ENCODE peak calls at places on chromosome 15, in nine cellular contexts. One of them, this sample, is unnamed.

GRCh38 chr15:101657171-101657570 is 5.0 kb upstream of the TM2D3 start:
- DNase-seq in neural crest cell: no peak
- DNase-seq in effector memory CD8-positive, alpha-beta T cell: no peak
- DNase-seq in transverse colon: no peak
- DNase-seq in MM.1S: no peak
- DNase-seq in endothelial cell: no peak
- DNase-seq in nephron progenitor cell: no peak
- DNase-seq in BE2C: no peak
- DNase-seq in lower leg skin: no peak
- DNase-seq in this sample: no peak

GRCh38 chr15:90529008-90529368 is 735 bp upstream of the CRTC3 start:
- DNase-seq in neural crest cell: no peak
- DNase-seq in effector memory CD8-positive, alpha-beta T cell: no peak
- DNase-seq in transverse colon: no peak
- DNase-seq in MM.1S: no peak
- DNase-seq in endothelial cell: no peak
- DNase-seq in nephron progenitor cell: no peak
- DNase-seq in BE2C: no peak
- DNase-seq in lower leg skin: peak
- DNase-seq in this sample: no peak

GRCh38 chr15:93028632-93029612 is 60.1 kb downstream of the RGMA start:
- DNase-seq in neural crest cell: no peak
- DNase-seq in effector memory CD8-positive, alpha-beta T cell: no peak
- DNase-seq in transverse colon: peak
- DNase-seq in MM.1S: no peak
- DNase-seq in endothelial cell: no peak
- DNase-seq in nephron progenitor cell: no peak
- DNase-seq in BE2C: peak
- DNase-seq in lower leg skin: peak
- DNase-seq in this sample: no peak

GRCh38 chr15:31260646-31261265 is 65.9 kb upstream of the KLF13 start:
- DNase-seq in neural crest cell: no peak
- DNase-seq in effector memory CD8-positive, alpha-beta T cell: no peak
- DNase-seq in transverse colon: no peak
- DNase-seq in MM.1S: no peak
- DNase-seq in endothelial cell: no peak
- DNase-seq in nephron progenitor cell: no peak
- DNase-seq in BE2C: no peak
- DNase-seq in lower leg skin: peak
- DNase-seq in this sample: no peak

GRCh38 chr15:71634820-71635219 is 175.5 kb upstream of the NR2E3 start:
- DNase-seq in neural crest cell: no peak
- DNase-seq in effector memory CD8-positive, alpha-beta T cell: no peak
- DNase-seq in transverse colon: no peak
- DNase-seq in MM.1S: peak
- DNase-seq in endothelial cell: no peak
- DNase-seq in nephron progenitor cell: no peak
- DNase-seq in BE2C: no peak
- DNase-seq in lower leg skin: no peak
- DNase-seq in this sample: no peak

GRCh38 chr15:57138260-57138895 is 219.9 kb downstream of the TCF12 start:
- DNase-seq in neural crest cell: peak
- DNase-seq in effector memory CD8-positive, alpha-beta T cell: no peak
- DNase-seq in transverse colon: peak
- DNase-seq in MM.1S: no peak
- DNase-seq in endothelial cell: peak
- DNase-seq in nephron progenitor cell: peak
- DNase-seq in BE2C: peak
- DNase-seq in lower leg skin: no peak
- DNase-seq in this sample: peak

GRCh38 chr15:68177747-68178146 is 27.4 kb downstream of the CALML4 start:
- DNase-seq in neural crest cell: no peak
- DNase-seq in effector memory CD8-positive, alpha-beta T cell: no peak
- DNase-seq in transverse colon: no peak
- DNase-seq in MM.1S: no peak
- DNase-seq in endothelial cell: no peak
- DNase-seq in nephron progenitor cell: no peak
- DNase-seq in BE2C: no peak
- DNase-seq in lower leg skin: no peak
- DNase-seq in this sample: no peak

GRCh38 chr15:31561156-31561555 is 234.5 kb downstream of the KLF13 start:
- DNase-seq in neural crest cell: no peak
- DNase-seq in effector memory CD8-positive, alpha-beta T cell: no peak
- DNase-seq in transverse colon: no peak
- DNase-seq in MM.1S: no peak
- DNase-seq in endothelial cell: no peak
- DNase-seq in nephron progenitor cell: no peak
- DNase-seq in BE2C: no peak
- DNase-seq in lower leg skin: no peak
- DNase-seq in this sample: no peak

GRCh38 chr15:51735611-51736010 is 1.8 kb downstream of the LYSMD2 start:
- DNase-seq in neural crest cell: no peak
- DNase-seq in effector memory CD8-positive, alpha-beta T cell: no peak
- DNase-seq in transverse colon: no peak
- DNase-seq in MM.1S: no peak
- DNase-seq in endothelial cell: no peak
- DNase-seq in nephron progenitor cell: no peak
- DNase-seq in BE2C: no peak
- DNase-seq in lower leg skin: no peak
- DNase-seq in this sample: no peak

GRCh38 chr15:59995568-59996349 is 8.4 kb upstream of the FOXB1 start:
- DNase-seq in neural crest cell: no peak
- DNase-seq in effector memory CD8-positive, alpha-beta T cell: no peak
- DNase-seq in transverse colon: no peak
- DNase-seq in MM.1S: no peak
- DNase-seq in endothelial cell: no peak
- DNase-seq in nephron progenitor cell: no peak
- DNase-seq in BE2C: no peak
- DNase-seq in lower leg skin: no peak
- DNase-seq in this sample: no peak

GRCh38 chr15:33243869-33244268 is 49.4 kb upstream of the FMN1 start:
- DNase-seq in neural crest cell: no peak
- DNase-seq in effector memory CD8-positive, alpha-beta T cell: no peak
- DNase-seq in transverse colon: no peak
- DNase-seq in MM.1S: no peak
- DNase-seq in endothelial cell: no peak
- DNase-seq in nephron progenitor cell: no peak
- DNase-seq in BE2C: peak
- DNase-seq in lower leg skin: no peak
- DNase-seq in this sample: no peak

GRCh38 chr15:95284933-95285401 is 1045.5 kb upstream of the NR2F2 start:
- DNase-seq in neural crest cell: no peak
- DNase-seq in effector memory CD8-positive, alpha-beta T cell: no peak
- DNase-seq in transverse colon: no peak
- DNase-seq in MM.1S: peak
- DNase-seq in endothelial cell: peak
- DNase-seq in nephron progenitor cell: no peak
- DNase-seq in BE2C: no peak
- DNase-seq in lower leg skin: no peak
- DNase-seq in this sample: no peak

GRCh38 chr15:82680200-82681102 is 29.2 kb downstream of the AP3B2 start:
- DNase-seq in neural crest cell: peak
- DNase-seq in effector memory CD8-positive, alpha-beta T cell: peak
- DNase-seq in transverse colon: peak
- DNase-seq in MM.1S: peak
- DNase-seq in endothelial cell: peak
- DNase-seq in nephron progenitor cell: peak
- DNase-seq in BE2C: peak
- DNase-seq in lower leg skin: no peak
- DNase-seq in this sample: peak

GRCh38 chr15:41559489-41560177 is 621 bp downstream of the TYRO3 start:
- DNase-seq in neural crest cell: no peak
- DNase-seq in effector memory CD8-positive, alpha-beta T cell: no peak
- DNase-seq in transverse colon: no peak
- DNase-seq in MM.1S: no peak
- DNase-seq in endothelial cell: no peak
- DNase-seq in nephron progenitor cell: no peak
- DNase-seq in BE2C: no peak
- DNase-seq in lower leg skin: no peak
- DNase-seq in this sample: no peak

GRCh38 chr15:41928637-41929620 is 35.1 kb upstream of the SPTBN5 start:
- DNase-seq in neural crest cell: no peak
- DNase-seq in effector memory CD8-positive, alpha-beta T cell: no peak
- DNase-seq in transverse colon: no peak
- DNase-seq in MM.1S: no peak
- DNase-seq in endothelial cell: no peak
- DNase-seq in nephron progenitor cell: no peak
- DNase-seq in BE2C: peak
- DNase-seq in lower leg skin: no peak
- DNase-seq in this sample: no peak

GRCh38 chr15:28125673-28126651 is 26.8 kb upstream of the OCA2 start:
- DNase-seq in neural crest cell: peak
- DNase-seq in effector memory CD8-positive, alpha-beta T cell: no peak
- DNase-seq in transverse colon: no peak
- DNase-seq in MM.1S: peak
- DNase-seq in endothelial cell: peak
- DNase-seq in nephron progenitor cell: no peak
- DNase-seq in BE2C: no peak
- DNase-seq in lower leg skin: no peak
- DNase-seq in this sample: peak

GRCh38 chr15:79721256-79721655 is 175.6 kb downstream of the MTHFS start:
- DNase-seq in neural crest cell: no peak
- DNase-seq in effector memory CD8-positive, alpha-beta T cell: no peak
- DNase-seq in transverse colon: no peak
- DNase-seq in MM.1S: no peak
- DNase-seq in endothelial cell: no peak
- DNase-seq in nephron progenitor cell: no peak
- DNase-seq in BE2C: no peak
- DNase-seq in lower leg skin: no peak
- DNase-seq in this sample: no peak

GRCh38 chr15:36896949-36897348 is 203.4 kb downstream of the MEIS2 start:
- DNase-seq in neural crest cell: no peak
- DNase-seq in effector memory CD8-positive, alpha-beta T cell: no peak
- DNase-seq in transverse colon: no peak
- DNase-seq in MM.1S: no peak
- DNase-seq in endothelial cell: no peak
- DNase-seq in nephron progenitor cell: peak
- DNase-seq in BE2C: peak
- DNase-seq in lower leg skin: no peak
- DNase-seq in this sample: no peak

GRCh38 chr15:49421991-49422390 is 1.1 kb upstream of the FGF7 start:
- DNase-seq in neural crest cell: peak
- DNase-seq in effector memory CD8-positive, alpha-beta T cell: peak
- DNase-seq in transverse colon: peak
- DNase-seq in MM.1S: peak
- DNase-seq in endothelial cell: peak
- DNase-seq in nephron progenitor cell: peak
- DNase-seq in BE2C: peak
- DNase-seq in lower leg skin: peak
- DNase-seq in this sample: peak

GRCh38 chr15:75775296-75776074 is 62.8 kb upstream of the CSPG4 start:
- DNase-seq in neural crest cell: no peak
- DNase-seq in effector memory CD8-positive, alpha-beta T cell: no peak
- DNase-seq in transverse colon: no peak
- DNase-seq in MM.1S: no peak
- DNase-seq in endothelial cell: no peak
- DNase-seq in nephron progenitor cell: no peak
- DNase-seq in BE2C: peak
- DNase-seq in lower leg skin: no peak
- DNase-seq in this sample: peak

GRCh38 chr15:71656425-71656824 is 153.9 kb upstream of the NR2E3 start:
- DNase-seq in neural crest cell: no peak
- DNase-seq in effector memory CD8-positive, alpha-beta T cell: no peak
- DNase-seq in transverse colon: no peak
- DNase-seq in MM.1S: no peak
- DNase-seq in endothelial cell: no peak
- DNase-seq in nephron progenitor cell: no peak
- DNase-seq in BE2C: no peak
- DNase-seq in lower leg skin: no peak
- DNase-seq in this sample: no peak

GRCh38 chr15:34812369-34812768 is 17.0 kb upstream of the ACTC1 start:
- DNase-seq in neural crest cell: no peak
- DNase-seq in effector memory CD8-positive, alpha-beta T cell: no peak
- DNase-seq in transverse colon: no peak
- DNase-seq in MM.1S: peak
- DNase-seq in endothelial cell: no peak
- DNase-seq in nephron progenitor cell: no peak
- DNase-seq in BE2C: no peak
- DNase-seq in lower leg skin: no peak
- DNase-seq in this sample: no peak

GRCh38 chr15:92914768-92915221 is 14.7 kb downstream of the CHD2 start:
- DNase-seq in neural crest cell: no peak
- DNase-seq in effector memory CD8-positive, alpha-beta T cell: peak
- DNase-seq in transverse colon: no peak
- DNase-seq in MM.1S: no peak
- DNase-seq in endothelial cell: no peak
- DNase-seq in nephron progenitor cell: no peak
- DNase-seq in BE2C: no peak
- DNase-seq in lower leg skin: no peak
- DNase-seq in this sample: no peak

GRCh38 chr15:49877871-49878511 is 241.0 kb downstream of the ATP8B4 start:
- DNase-seq in neural crest cell: no peak
- DNase-seq in effector memory CD8-positive, alpha-beta T cell: no peak
- DNase-seq in transverse colon: no peak
- DNase-seq in MM.1S: no peak
- DNase-seq in endothelial cell: no peak
- DNase-seq in nephron progenitor cell: no peak
- DNase-seq in BE2C: no peak
- DNase-seq in lower leg skin: peak
- DNase-seq in this sample: no peak

This sample was measured in RPMI8226.